ENCODE peak calls at places on chromosomes 4 and X, in ten cellular contexts. N, P, C, J, Y, M, W, X, B and K are unnamed samples.

GRCh38 chrX:110087485-110088356 is 84.8 kb downstream of the TMEM164 start:
- DNase-seq in N (peak; percentile 94), P (no peak), C (peak; percentile 19), J (no peak), Y (no peak), M (no peak), W (peak; percentile 88), X (peak; percentile 90), B (no peak), K (no peak)

GRCh38 chrX:144791298-144791697 is 456.0 kb upstream of the SPANXN1 start:
- DNase-seq in N (no peak), P (no peak), C (no peak), J (no peak), Y (no peak), M (no peak), W (no peak), X (no peak), B (no peak), K (no peak)

GRCh38 chrX:11532291-11533075 is 133.2 kb downstream of the ARHGAP6 start:
- DNase-seq in N (peak; percentile 9), P (no peak), C (no peak), J (no peak), Y (no peak), M (no peak), W (no peak), X (no peak), B (no peak), K (no peak)

GRCh38 chrX:136711147-136711546 is 63.2 kb downstream of the CD40LG start:
- DNase-seq in N (peak; percentile 36), P (no peak), C (no peak), J (no peak), Y (peak; percentile 32), M (no peak), W (peak; percentile 52), X (peak; percentile 51), B (no peak), K (no peak)

GRCh38 chr4:112848931-112849330 is 200.5 kb upstream of the ANK2 start:
- DNase-seq in N (no peak), P (no peak), C (no peak), J (no peak), Y (no peak), M (no peak), W (no peak), X (no peak), B (no peak), K (no peak)

GRCh38 chr4:156763511-156763910 is 208.1 kb downstream of the PDGFC start:
- DNase-seq in N (peak; percentile 43), P (no peak), C (no peak), J (no peak), Y (no peak), M (no peak), W (peak; percentile 37), X (no peak), B (no peak), K (no peak)

GRCh38 chr4:173436866-173437265 is 38.0 kb upstream of the SCRG1 start:
- DNase-seq in N (no peak), P (no peak), C (no peak), J (no peak), Y (no peak), M (no peak), W (no peak), X (no peak), B (no peak), K (no peak)

GRCh38 chr4:85409251-85409650 is 65.7 kb upstream of the ARHGAP24 start:
- DNase-seq in N (no peak), P (no peak), C (no peak), J (no peak), Y (no peak), M (no peak), W (peak; percentile 74), X (peak; percentile 57), B (no peak), K (no peak)

GRCh38 chr4:41360214-41360910 is 103.6 kb downstream of the UCHL1 start:
- DNase-seq in N (peak; percentile 20), P (peak; percentile 94), C (peak; percentile 91), J (peak; percentile 54), Y (peak; percentile 24), M (no peak), W (peak; percentile 61), X (peak; percentile 72), B (peak; percentile 84), K (peak; percentile 70)

GRCh38 chr4:48069026-48069425 is 52.5 kb downstream of the NIPAL1 start:
- DNase-seq in N (no peak), P (no peak), C (no peak), J (no peak), Y (no peak), M (no peak), W (no peak), X (no peak), B (no peak), K (no peak)

GRCh38 chrX:153057281-153057680 is 1.0 kb downstream of the PNMA3 start:
- DNase-seq in N (no peak), P (no peak), C (no peak), J (no peak), Y (no peak), M (no peak), W (peak; percentile 12), X (no peak), B (no peak), K (no peak)

GRCh38 chr4:190014771-190015537 is 12.1 kb downstream of the FRG2 start:
- DNase-seq in N (no peak), P (peak; percentile 85), C (peak; percentile 83), J (no peak), Y (no peak), M (no peak), W (peak; percentile 47), X (peak; percentile 68), B (no peak), K (peak; percentile 63)

GRCh38 chr4:170391066-170391754 is 301.5 kb upstream of the AADAT start:
- DNase-seq in N (peak; percentile 65), P (no peak), C (no peak), J (no peak), Y (no peak), M (no peak), W (no peak), X (peak; percentile 79), B (no peak), K (no peak)

DNA sequence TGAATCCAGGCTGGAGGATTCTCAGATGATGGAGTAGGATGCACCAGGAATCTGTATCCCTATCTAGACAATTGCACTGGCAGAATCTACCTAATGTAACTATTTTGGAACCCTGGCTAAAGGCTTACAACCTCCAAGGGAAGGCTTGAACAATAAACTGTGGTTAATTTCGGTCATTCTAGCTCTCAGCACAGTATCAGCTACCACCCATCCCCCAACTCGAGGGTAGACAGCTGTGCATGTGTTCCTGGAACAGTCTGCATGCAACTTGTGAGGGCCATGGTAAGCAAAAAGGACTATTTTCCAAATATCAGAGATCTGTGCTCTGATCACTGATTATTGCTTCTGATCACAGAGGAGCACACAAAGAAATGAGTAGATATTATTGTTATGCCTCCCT is 34.0 kb downstream of the ELF2 start:
- DNase-seq in N (no peak), P (no peak), C (no peak), J (no peak), Y (no peak), M (no peak), W (no peak), X (no peak), B (no peak), K (no peak)
- H3K27ac ChIP-seq in N (no peak overlapping the region), P (no peak overlapping the region), C (no peak overlapping the region), J (no peak overlapping the region), Y (no peak overlapping the region), M (no peak overlapping the region), W (no peak overlapping the region), X (no peak overlapping the region), B (no peak overlapping the region), K (no peak overlapping the region)

DNA sequence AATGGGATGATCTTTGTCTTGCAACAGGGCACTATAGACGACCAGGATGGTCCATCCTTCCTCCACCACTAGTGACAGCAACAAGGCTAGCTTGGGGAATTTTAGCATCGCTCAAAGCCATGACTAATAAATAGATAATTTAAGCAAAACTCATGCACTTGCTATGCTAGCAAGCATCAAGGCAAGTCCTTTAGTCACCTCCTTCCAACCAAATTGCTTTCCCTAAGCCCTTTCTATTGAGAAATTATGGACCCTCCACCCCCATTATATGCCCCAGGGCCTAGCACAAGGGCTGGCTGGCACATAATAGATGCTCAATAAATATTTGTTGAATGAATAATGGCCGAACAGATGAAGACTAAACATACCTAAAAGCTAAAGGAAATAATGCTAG is 28.6 kb downstream of the SLC16A2 start:
- DNase-seq in N (peak; percentile 68), P (no peak), C (no peak), J (no peak), Y (no peak), M (no peak), W (peak; percentile 10), X (peak; percentile 81), B (no peak), K (no peak)
- H3K27ac ChIP-seq in N (no peak overlapping the region), P (no peak overlapping the region), C (no peak overlapping the region), J (no peak overlapping the region), Y (no peak overlapping the region), M (no peak overlapping the region), W (no peak overlapping the region), X (peak overlapping the region; percentile 78), B (no peak overlapping the region), K (no peak overlapping the region)

DNA sequence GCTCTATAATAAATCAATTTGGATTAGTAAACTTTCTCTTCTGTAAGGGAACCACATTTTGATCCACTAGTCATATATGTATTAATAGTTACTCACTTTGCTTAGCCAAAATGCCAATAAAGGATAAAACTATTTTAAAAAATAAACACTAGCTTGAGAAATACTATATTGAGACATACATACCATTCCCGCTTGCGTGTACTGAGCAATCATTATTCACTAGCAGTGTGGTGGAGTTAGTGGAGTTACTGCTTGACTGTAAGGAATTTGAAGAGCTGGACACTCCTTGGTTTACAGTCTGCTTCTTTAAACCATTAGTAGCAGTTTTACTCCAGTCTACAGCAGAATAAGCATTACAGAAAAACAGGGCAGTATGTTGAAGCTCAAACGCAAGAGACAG is 10.8 kb upstream of the PHKA2 start:
- DNase-seq in N (peak; percentile 90), P (no peak), C (no peak), J (no peak), Y (no peak), M (no peak), W (peak; percentile 55), X (peak; percentile 86), B (no peak), K (no peak)
- H3K27ac ChIP-seq in N (peak overlapping the region; percentile 57), P (no peak overlapping the region), C (peak overlapping the region; percentile 44), J (no peak overlapping the region), Y (no peak overlapping the region), M (no peak overlapping the region), W (no peak overlapping the region), X (peak overlapping the region; percentile 97), B (no peak overlapping the region), K (no peak overlapping the region)

DNA sequence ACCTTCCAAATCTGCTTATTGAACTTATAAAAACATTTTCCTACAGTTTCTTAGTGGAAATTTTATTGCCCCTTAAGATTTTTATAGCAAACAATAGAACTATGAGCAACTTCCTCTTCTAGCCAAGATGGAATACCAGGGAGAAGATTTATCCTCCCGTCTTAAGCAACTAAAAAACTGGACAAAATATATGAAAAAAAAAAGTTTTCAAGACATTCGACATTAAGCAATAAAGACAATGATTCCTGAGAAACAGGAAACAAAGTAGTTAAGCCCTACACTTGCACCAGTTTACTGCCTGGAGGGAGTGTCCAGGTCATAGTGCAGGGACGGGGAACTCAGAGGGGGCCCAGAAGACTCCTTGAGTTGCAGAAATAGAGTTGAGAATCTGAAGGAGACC is 516.1 kb upstream of the DIPK2B start:
- DNase-seq in N (no peak), P (no peak), C (no peak), J (no peak), Y (peak; percentile 51), M (no peak), W (peak; percentile 11), X (no peak), B (no peak), K (no peak)
- H3K27ac ChIP-seq in N (no peak overlapping the region), P (no peak overlapping the region), C (no peak overlapping the region), J (no peak overlapping the region), Y (no peak overlapping the region), M (no peak overlapping the region), W (no peak overlapping the region), X (peak overlapping the region; percentile 68), B (no peak overlapping the region), K (no peak overlapping the region)